ENCODE peak calls at places on chromosomes 4 and X, in four cellular contexts. One of them, this sample, is unnamed.

GRCh38 chr4:137688651-137689050 is 156.4 kb upstream of the PCDH18 start:
- DNase-seq in IMR-90: no peak
- DNase-seq in suprapubic skin: no peak
- DNase-seq in HepG2: no peak
- DNase-seq in this sample: no peak

GRCh38 chrX:8668797-8669196 is 63.1 kb downstream of the ANOS1 start:
- DNase-seq in IMR-90: no peak
- DNase-seq in suprapubic skin: no peak
- DNase-seq in HepG2: no peak
- DNase-seq in this sample: no peak

GRCh38 chr4:162952232-162952631 is 214.5 kb downstream of the NAF1 start:
- DNase-seq in IMR-90: no peak
- DNase-seq in suprapubic skin: no peak
- DNase-seq in HepG2: no peak
- DNase-seq in this sample: no peak

GRCh38 chr4:115841873-115842272 is 728.5 kb upstream of the NDST4 start:
- DNase-seq in IMR-90: no peak
- DNase-seq in suprapubic skin: no peak
- DNase-seq in HepG2: no peak
- DNase-seq in this sample: no peak

GRCh38 chr4:38856524-38857337 is at the start of gene TLR6:
- DNase-seq in IMR-90: peak
- DNase-seq in suprapubic skin: no peak
- DNase-seq in HepG2: peak
- DNase-seq in this sample: no peak

GRCh38 chr4:124757121-124757520 is 44.6 kb upstream of the ANKRD50 start:
- DNase-seq in IMR-90: peak
- DNase-seq in suprapubic skin: no peak
- DNase-seq in HepG2: no peak
- DNase-seq in this sample: no peak

GRCh38 chr4:116150152-116150551 is 935.2 kb downstream of the TRAM1L1 start:
- DNase-seq in IMR-90: no peak
- DNase-seq in suprapubic skin: no peak
- DNase-seq in HepG2: no peak
- DNase-seq in this sample: no peak

GRCh38 chr4:43496188-43496587 is 603.7 kb downstream of the GRXCR1 start:
- DNase-seq in IMR-90: peak
- DNase-seq in suprapubic skin: no peak
- DNase-seq in HepG2: no peak
- DNase-seq in this sample: no peak

GRCh38 chr4:150039790-150040189 is 38.5 kb upstream of the DCLK2 start:
- DNase-seq in IMR-90: no peak
- DNase-seq in suprapubic skin: no peak
- DNase-seq in HepG2: no peak
- DNase-seq in this sample: no peak

GRCh38 chr4:159899596-159899995 is 796.7 kb downstream of the RAPGEF2 start:
- DNase-seq in IMR-90: no peak
- DNase-seq in suprapubic skin: no peak
- DNase-seq in HepG2: no peak
- DNase-seq in this sample: no peak

GRCh38 chrX:1910207-1910470 is 295.3 kb downstream of the ASMT start:
- DNase-seq in IMR-90: no peak
- DNase-seq in suprapubic skin: no peak
- DNase-seq in HepG2: no peak
- DNase-seq in this sample: no peak

GRCh38 chr4:96675916-96676315 is 836.0 kb downstream of the PDHA2 start:
- DNase-seq in IMR-90: no peak
- DNase-seq in suprapubic skin: no peak
- DNase-seq in HepG2: no peak
- DNase-seq in this sample: no peak

GRCh38 chr4:53974561-53974960 is 89.8 kb downstream of the CHIC2 start:
- DNase-seq in IMR-90: no peak
- DNase-seq in suprapubic skin: no peak
- DNase-seq in HepG2: no peak
- DNase-seq in this sample: no peak

GRCh38 chr4:155079866-155080265 is 128.6 kb upstream of the NPY2R start:
- DNase-seq in IMR-90: no peak
- DNase-seq in suprapubic skin: no peak
- DNase-seq in HepG2: no peak
- DNase-seq in this sample: no peak

GRCh38 chr4:14920759-14921313 is 81.4 kb upstream of the CPEB2 start:
- DNase-seq in IMR-90: no peak
- DNase-seq in suprapubic skin: no peak
- DNase-seq in HepG2: no peak
- DNase-seq in this sample: no peak

GRCh38 chrX:15269618-15270521 is at the start of gene ASB9:
- DNase-seq in IMR-90: peak
- DNase-seq in suprapubic skin: peak
- DNase-seq in HepG2: peak
- DNase-seq in this sample: no peak

GRCh38 chr4:28082686-28083390 is 1222.2 kb downstream of the STIM2 start:
- DNase-seq in IMR-90: peak
- DNase-seq in suprapubic skin: no peak
- DNase-seq in HepG2: no peak
- DNase-seq in this sample: no peak

GRCh38 chrX:103585421-103586313 is at the start of gene TCEAL4:
- DNase-seq in IMR-90: no peak
- DNase-seq in suprapubic skin: peak
- DNase-seq in HepG2: no peak
- DNase-seq in this sample: peak

GRCh38 chr4:155371432-155372043 is 5.2 kb downstream of the MAP9 start:
- DNase-seq in IMR-90: peak
- DNase-seq in suprapubic skin: no peak
- DNase-seq in HepG2: no peak
- DNase-seq in this sample: no peak

GRCh38 chrX:115952417-115953092 is 218.0 kb upstream of the AGTR2 start:
- DNase-seq in IMR-90: no peak
- DNase-seq in suprapubic skin: no peak
- DNase-seq in HepG2: peak
- DNase-seq in this sample: no peak

GRCh38 chr4:169311643-169312365 is 41.0 kb upstream of the SH3RF1 start:
- DNase-seq in IMR-90: peak
- DNase-seq in suprapubic skin: no peak
- DNase-seq in HepG2: peak
- DNase-seq in this sample: peak

GRCh38 chrX:12903646-12904045 is 2.8 kb upstream of the TLR8 start:
- DNase-seq in IMR-90: peak
- DNase-seq in suprapubic skin: no peak
- DNase-seq in HepG2: no peak
- DNase-seq in this sample: no peak

GRCh38 chrX:154728791-154729190 is 22.1 kb downstream of the GAB3 start:
- DNase-seq in IMR-90: no peak
- DNase-seq in suprapubic skin: no peak
- DNase-seq in HepG2: no peak
- DNase-seq in this sample: no peak

GRCh38 chr4:117134386-117134785 is 49.0 kb upstream of the TRAM1L1 start:
- DNase-seq in IMR-90: peak
- DNase-seq in suprapubic skin: no peak
- DNase-seq in HepG2: peak
- DNase-seq in this sample: no peak

GRCh38 chr4:156598138-156598681 is 373.4 kb downstream of the PDGFC start:
- DNase-seq in IMR-90: peak
- DNase-seq in suprapubic skin: no peak
- DNase-seq in HepG2: no peak
- DNase-seq in this sample: no peak

GRCh38 chrX:16869393-16870094 is 618 bp downstream of the RBBP7 start:
- DNase-seq in IMR-90: peak
- DNase-seq in suprapubic skin: peak
- DNase-seq in HepG2: no peak
- DNase-seq in this sample: no peak

DNA sequence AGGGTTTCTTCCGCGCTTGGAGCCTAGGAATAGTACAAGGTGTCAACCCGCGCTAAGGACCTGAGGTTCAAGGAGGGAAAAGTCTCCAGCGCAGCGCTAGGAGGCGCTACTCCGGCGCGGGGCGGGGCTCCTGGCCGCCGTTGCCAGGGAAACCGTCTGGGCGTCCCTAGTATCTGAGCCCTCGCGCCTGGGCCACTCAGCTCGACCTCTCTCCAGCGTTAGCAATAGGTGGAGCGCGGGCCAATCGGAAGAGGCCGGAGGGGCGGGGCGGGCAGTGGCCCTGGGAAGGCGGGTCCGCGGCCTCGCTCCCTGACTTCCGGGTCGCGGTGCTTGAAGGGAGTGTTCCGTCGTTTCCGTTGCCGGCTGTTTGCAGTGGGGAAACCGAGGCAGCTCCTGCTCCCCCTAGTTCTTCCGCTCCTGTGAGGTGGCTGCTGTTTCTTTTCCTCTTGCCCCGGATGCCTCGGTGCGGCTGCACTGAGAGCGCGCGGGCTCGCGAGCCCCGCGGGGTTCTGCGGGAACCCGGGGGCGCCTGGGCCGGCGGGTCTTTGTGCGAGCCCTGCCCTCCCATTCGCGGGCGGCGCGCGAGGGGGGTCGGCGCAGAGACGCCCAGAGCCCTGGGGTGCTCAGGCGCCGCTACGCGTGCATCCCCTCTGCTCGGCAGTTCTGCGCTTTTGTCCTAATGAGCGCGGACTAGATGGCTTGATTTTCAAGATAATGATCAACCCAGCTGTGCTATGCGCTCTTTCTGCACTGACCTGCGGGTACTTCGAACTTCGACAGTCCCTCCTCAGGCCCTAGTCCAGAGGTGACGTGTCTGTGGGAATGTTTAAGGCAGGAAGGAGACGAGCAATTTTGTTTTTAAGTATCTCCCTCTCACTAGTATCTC is at the start of gene ELMOD2:
- DNase-seq in IMR-90: peak
- DNase-seq in suprapubic skin: peak
- DNase-seq in HepG2: peak
- DNase-seq in this sample: peak
- TF ChIP-seq POLR2A in IMR-90: peak
- TF ChIP-seq POLR2A in suprapubic skin: no peak
- TF ChIP-seq POLR2A in HepG2: peak
- TF ChIP-seq POLR2A in this sample: no peak

GRCh38 chr4:176883681-176884418 is 91.1 kb upstream of the VEGFC start:
- DNase-seq in IMR-90: peak
- DNase-seq in suprapubic skin: no peak
- DNase-seq in HepG2: no peak
- DNase-seq in this sample: no peak
- H3K27ac ChIP-seq in IMR-90: peak
- H3K27ac ChIP-seq in suprapubic skin: no peak
- H3K27ac ChIP-seq in HepG2: no peak
- H3K27ac ChIP-seq in this sample: no peak

GRCh38 chrX:133859336-133859735 is 126.1 kb downstream of the GPC3 start:
- DNase-seq in IMR-90: no peak
- DNase-seq in suprapubic skin: no peak
- DNase-seq in HepG2: no peak
- DNase-seq in this sample: no peak

GRCh38 chrX:133857648-133858269 is 127.6 kb downstream of the GPC3 start:
- DNase-seq in IMR-90: no peak
- DNase-seq in suprapubic skin: no peak
- DNase-seq in HepG2: no peak
- DNase-seq in this sample: no peak

GRCh38 chrX:133859860-133860259 is 125.5 kb downstream of the GPC3 start:
- DNase-seq in IMR-90: peak
- DNase-seq in suprapubic skin: no peak
- DNase-seq in HepG2: no peak
- DNase-seq in this sample: no peak

GRCh38 chrX:133852837-133853236 is 132.6 kb downstream of the GPC3 start:
- DNase-seq in IMR-90: no peak
- DNase-seq in suprapubic skin: no peak
- DNase-seq in HepG2: no peak
- DNase-seq in this sample: no peak

DNA sequence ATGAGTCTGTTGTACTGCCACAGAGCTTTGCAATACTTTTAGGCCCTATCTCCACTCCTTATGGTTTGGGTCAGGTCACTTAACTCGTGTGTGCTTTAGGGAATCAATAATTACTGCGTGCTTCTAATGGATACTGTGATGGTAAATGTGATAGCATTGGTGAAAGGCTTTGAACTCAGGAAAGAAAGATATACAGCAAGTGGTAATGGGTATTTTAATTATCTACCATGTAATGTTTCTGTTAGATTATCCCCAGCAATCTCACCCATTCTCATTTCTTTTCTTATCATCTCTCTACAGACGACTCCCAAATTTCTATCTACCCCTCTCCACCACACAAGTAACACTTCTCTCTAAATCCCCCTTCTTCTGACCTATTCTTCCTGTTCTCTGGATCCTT is 128.6 kb downstream of the GPC3 start:
- DNase-seq in IMR-90: no peak
- DNase-seq in suprapubic skin: no peak
- DNase-seq in HepG2: no peak
- DNase-seq in this sample: no peak
- TF ChIP-seq POLR2A in IMR-90: no peak
- TF ChIP-seq POLR2A in suprapubic skin: no peak
- TF ChIP-seq POLR2A in HepG2: no peak
- TF ChIP-seq POLR2A in this sample: no peak

DNA sequence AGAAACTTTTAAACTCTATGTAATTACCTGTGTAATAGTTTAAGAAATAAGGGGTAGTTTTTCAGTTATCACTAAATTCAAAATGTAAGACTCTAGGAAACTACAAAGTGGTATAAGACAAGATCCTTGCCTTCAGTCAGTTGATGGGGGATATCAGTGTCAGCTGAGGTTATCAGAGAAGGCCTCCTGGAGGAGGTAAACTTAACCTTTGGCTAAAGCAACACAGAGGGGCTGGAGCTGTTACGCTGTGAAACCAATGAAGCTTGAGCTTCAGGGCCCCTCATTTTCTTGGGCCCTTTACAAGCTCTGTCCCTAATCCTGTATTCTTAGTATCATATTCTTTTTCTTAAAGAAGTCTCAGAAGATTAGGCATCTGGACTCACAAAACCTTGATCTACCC is 35.9 kb downstream of the FAM13A start:
- DNase-seq in IMR-90: no peak
- DNase-seq in suprapubic skin: no peak
- DNase-seq in HepG2: no peak
- DNase-seq in this sample: no peak
- H3K27ac ChIP-seq in IMR-90: no peak
- H3K27ac ChIP-seq in suprapubic skin: no peak
- H3K27ac ChIP-seq in HepG2: no peak
- H3K27ac ChIP-seq in this sample: no peak

GRCh38 chrX:123860506-123860840 is 620 bp downstream of the XIAP start:
- DNase-seq in IMR-90: no peak
- DNase-seq in suprapubic skin: no peak
- DNase-seq in HepG2: peak
- DNase-seq in this sample: no peak
- TF ChIP-seq POLR2A in IMR-90: no peak
- TF ChIP-seq POLR2A in suprapubic skin: no peak
- TF ChIP-seq POLR2A in HepG2: no peak
- TF ChIP-seq POLR2A in this sample: no peak

This sample was measured in ovary.